ENCODE peak calls at places on chromosome 10, in six cellular contexts. One of them, this sample, is unnamed. For H3K4me1, the result is how much of the 10 kb centered on the place peaks cover.

GRCh38 chr10:8477300-8477699 is 422.8 kb downstream of the GATA3 start:
- DNase-seq in OCI-LY7: no peak
- DNase-seq in left lung: no peak
- DNase-seq in pancreas: no peak
- DNase-seq in cardiac muscle cell: no peak
- DNase-seq in PC-9: no peak
- DNase-seq in this sample: no peak

GRCh38 chr10:110857265-110858158 is 14.2 kb upstream of the PDCD4 start:
- DNase-seq in cardiac muscle cell: no peak
- DNase-seq in PC-9: peak
- DNase-seq in OCI-LY7: peak
- DNase-seq in left lung: no peak
- DNase-seq in pancreas: peak
- DNase-seq in this sample: no peak

GRCh38 chr10:934746-935406 is 3.4 kb upstream of the LARP4B start:
- DNase-seq in left lung: no peak
- DNase-seq in pancreas: no peak
- DNase-seq in cardiac muscle cell: no peak
- DNase-seq in OCI-LY7: peak
- DNase-seq in PC-9: no peak
- DNase-seq in this sample: no peak

GRCh38 chr10:13268841-13269240 is 31.0 kb downstream of the PHYH start:
- DNase-seq in left lung: no peak
- DNase-seq in pancreas: no peak
- DNase-seq in cardiac muscle cell: no peak
- DNase-seq in PC-9: no peak
- DNase-seq in OCI-LY7: peak
- DNase-seq in this sample: no peak

GRCh38 chr10:132360766-132361447 is 28.9 kb downstream of the LRRC27 start:
- DNase-seq in cardiac muscle cell: peak
- DNase-seq in left lung: peak
- DNase-seq in OCI-LY7: peak
- DNase-seq in pancreas: no peak
- DNase-seq in PC-9: no peak
- DNase-seq in this sample: no peak

GRCh38 chr10:86888585-86889381 is 68.6 kb downstream of the MMRN2 start:
- DNase-seq in OCI-LY7: peak
- DNase-seq in pancreas: no peak
- DNase-seq in cardiac muscle cell: peak
- DNase-seq in PC-9: no peak
- DNase-seq in left lung: no peak
- DNase-seq in this sample: no peak

GRCh38 chr10:52903397-52903938 is 130.9 kb upstream of the MBL2 start:
- DNase-seq in left lung: no peak
- DNase-seq in OCI-LY7: no peak
- DNase-seq in PC-9: no peak
- DNase-seq in pancreas: no peak
- DNase-seq in cardiac muscle cell: no peak
- DNase-seq in this sample: no peak

GRCh38 chr10:49632406-49633317 is 18.8 kb downstream of the CHAT start:
- DNase-seq in left lung: no peak
- DNase-seq in PC-9: peak
- DNase-seq in cardiac muscle cell: no peak
- DNase-seq in OCI-LY7: no peak
- DNase-seq in pancreas: no peak
- DNase-seq in this sample: no peak

GRCh38 chr10:17910144-17910789 is 41.5 kb upstream of the SLC39A12 start:
- DNase-seq in OCI-LY7: peak
- DNase-seq in pancreas: no peak
- DNase-seq in PC-9: no peak
- DNase-seq in cardiac muscle cell: peak
- DNase-seq in left lung: no peak
- DNase-seq in this sample: peak

GRCh38 chr10:37478381-37478780 is 353.0 kb downstream of the ANKRD30A start:
- DNase-seq in PC-9: no peak
- DNase-seq in left lung: no peak
- DNase-seq in pancreas: no peak
- DNase-seq in OCI-LY7: no peak
- DNase-seq in cardiac muscle cell: no peak
- DNase-seq in this sample: no peak

GRCh38 chr10:133158756-133159610 is 1.0 kb upstream of the KNDC1 start:
- DNase-seq in pancreas: no peak
- DNase-seq in cardiac muscle cell: peak
- DNase-seq in PC-9: no peak
- DNase-seq in left lung: peak
- DNase-seq in OCI-LY7: no peak
- DNase-seq in this sample: no peak

GRCh38 chr10:132163278-132163765 is 23.4 kb upstream of the DPYSL4 start:
- DNase-seq in cardiac muscle cell: peak
- DNase-seq in PC-9: no peak
- DNase-seq in OCI-LY7: peak
- DNase-seq in pancreas: peak
- DNase-seq in left lung: peak
- DNase-seq in this sample: peak

GRCh38 chr10:30816812-30817193 is 187.2 kb upstream of the LYZL2 start:
- DNase-seq in OCI-LY7: no peak
- DNase-seq in left lung: no peak
- DNase-seq in PC-9: no peak
- DNase-seq in pancreas: no peak
- DNase-seq in cardiac muscle cell: no peak
- DNase-seq in this sample: no peak

GRCh38 chr10:14904316-14904732 is 25.7 kb downstream of the SUV39H2 start:
- DNase-seq in cardiac muscle cell: peak
- DNase-seq in PC-9: no peak
- DNase-seq in OCI-LY7: peak
- DNase-seq in left lung: no peak
- DNase-seq in pancreas: no peak
- DNase-seq in this sample: no peak

GRCh38 chr10:1126461-1126860 is 70.3 kb downstream of the WDR37 start:
- DNase-seq in left lung: no peak
- DNase-seq in cardiac muscle cell: no peak
- DNase-seq in pancreas: no peak
- DNase-seq in OCI-LY7: no peak
- DNase-seq in PC-9: no peak
- DNase-seq in this sample: no peak

GRCh38 chr10:101602767-101603398 is 14.8 kb downstream of the DPCD start:
- DNase-seq in PC-9: peak
- DNase-seq in pancreas: peak
- DNase-seq in OCI-LY7: peak
- DNase-seq in cardiac muscle cell: peak
- DNase-seq in left lung: peak
- DNase-seq in this sample: peak

GRCh38 chr10:114487815-114488536 is 83.7 kb upstream of the AFAP1L2 start:
- DNase-seq in cardiac muscle cell: no peak
- DNase-seq in OCI-LY7: no peak
- DNase-seq in PC-9: no peak
- DNase-seq in pancreas: no peak
- DNase-seq in left lung: no peak
- DNase-seq in this sample: no peak

GRCh38 chr10:21292763-21293517 is 232.5 kb downstream of the SKIDA1 start:
- DNase-seq in OCI-LY7: no peak
- DNase-seq in PC-9: peak
- DNase-seq in left lung: no peak
- DNase-seq in cardiac muscle cell: peak
- DNase-seq in pancreas: no peak
- DNase-seq in this sample: peak

GRCh38 chr10:14084875-14085274 is 245.8 kb downstream of the FRMD4A start:
- DNase-seq in pancreas: no peak
- DNase-seq in OCI-LY7: no peak
- DNase-seq in PC-9: peak
- DNase-seq in cardiac muscle cell: no peak
- DNase-seq in left lung: no peak
- DNase-seq in this sample: no peak

GRCh38 chr10:72334196-72334831 is 20.4 kb downstream of the DNAJB12 start:
- DNase-seq in left lung: no peak
- DNase-seq in pancreas: peak
- DNase-seq in cardiac muscle cell: peak
- DNase-seq in OCI-LY7: no peak
- DNase-seq in PC-9: no peak
- DNase-seq in this sample: no peak

GRCh38 chr10:72335394-72336258 is 19.1 kb downstream of the DNAJB12 start:
- DNase-seq in cardiac muscle cell: no peak
- DNase-seq in left lung: peak
- DNase-seq in pancreas: peak
- DNase-seq in OCI-LY7: peak
- DNase-seq in PC-9: no peak
- DNase-seq in this sample: peak

GRCh38 chr10:72336259-72337038 is 18.3 kb downstream of the DNAJB12 start:
- DNase-seq in left lung: no peak
- DNase-seq in cardiac muscle cell: no peak
- DNase-seq in PC-9: no peak
- DNase-seq in OCI-LY7: no peak
- DNase-seq in pancreas: peak
- DNase-seq in this sample: no peak

GRCh38 chr10:72333111-72334012 is 21.4 kb downstream of the DNAJB12 start:
- DNase-seq in OCI-LY7: no peak
- DNase-seq in cardiac muscle cell: no peak
- DNase-seq in PC-9: no peak
- DNase-seq in pancreas: peak
- DNase-seq in left lung: no peak
- DNase-seq in this sample: no peak

GRCh38 chr10:72334832-72335393 is 19.8 kb downstream of the DNAJB12 start:
- DNase-seq in PC-9: no peak
- DNase-seq in pancreas: peak
- DNase-seq in OCI-LY7: peak
- DNase-seq in left lung: peak
- DNase-seq in cardiac muscle cell: no peak
- DNase-seq in this sample: peak
- H3K4me1 ChIP-seq in PC-9: under half
- H3K4me1 ChIP-seq in pancreas: half or more
- H3K4me1 ChIP-seq in OCI-LY7: half or more
- H3K4me1 ChIP-seq in left lung: half or more
- H3K4me1 ChIP-seq in cardiac muscle cell: under half
- H3K4me1 ChIP-seq in this sample: half or more

DNA sequence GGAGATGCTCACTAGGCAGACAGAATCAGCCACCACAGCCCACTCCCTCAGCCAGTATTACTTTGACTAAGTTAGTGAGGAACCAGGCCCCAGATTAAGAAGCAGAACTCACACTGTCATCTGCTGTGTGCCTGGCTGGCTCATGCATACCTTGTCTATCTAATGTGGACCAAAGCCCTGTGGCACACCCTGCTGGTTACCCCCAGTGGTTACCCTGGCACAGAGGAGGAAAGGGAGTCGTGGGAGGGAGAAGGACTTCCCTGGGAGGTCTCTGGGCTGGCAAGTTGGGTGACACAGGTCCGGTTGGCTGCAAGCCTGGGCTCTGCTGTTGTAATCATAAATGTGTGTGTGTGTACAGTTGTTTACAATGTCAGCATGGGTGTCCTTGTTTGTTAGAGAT is 7.5 kb upstream of the SH2D4B start:
- DNase-seq in left lung: no peak
- DNase-seq in PC-9: peak
- DNase-seq in OCI-LY7: peak
- DNase-seq in pancreas: no peak
- DNase-seq in cardiac muscle cell: no peak
- DNase-seq in this sample: no peak
- TF ChIP-seq CTCF in left lung: peak
- TF ChIP-seq CTCF in PC-9: peak
- TF ChIP-seq CTCF in OCI-LY7: peak
- TF ChIP-seq CTCF in pancreas: no peak
- TF ChIP-seq CTCF in cardiac muscle cell: peak
- TF ChIP-seq CTCF in this sample: peak

DNA sequence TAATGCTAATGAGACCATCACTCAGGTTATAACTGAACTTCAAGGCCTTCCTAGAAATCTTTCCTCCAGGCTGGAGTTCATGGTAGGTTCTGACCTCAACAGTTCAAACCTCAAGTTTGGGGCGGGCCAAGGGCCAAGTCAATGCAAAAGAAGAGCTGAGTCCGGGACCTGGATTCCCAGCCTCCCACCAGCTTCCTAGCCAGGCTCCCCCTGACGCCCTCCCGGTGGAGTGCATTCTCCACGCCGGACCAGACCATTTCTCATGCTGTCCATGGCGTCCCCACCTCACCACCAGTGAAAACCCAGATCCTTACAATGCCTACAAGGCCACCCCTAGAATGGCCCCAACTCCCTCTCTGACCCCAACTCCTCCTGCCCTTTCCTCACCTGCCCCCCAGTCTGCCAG is 834 bp upstream of the PDLIM1 start:
- DNase-seq in PC-9: no peak
- DNase-seq in cardiac muscle cell: no peak
- DNase-seq in pancreas: peak
- DNase-seq in OCI-LY7: no peak
- DNase-seq in left lung: no peak
- DNase-seq in this sample: no peak
- H3K4me1 ChIP-seq in PC-9: under half
- H3K4me1 ChIP-seq in cardiac muscle cell: under half
- H3K4me1 ChIP-seq in pancreas: under half
- H3K4me1 ChIP-seq in OCI-LY7: half or more
- H3K4me1 ChIP-seq in left lung: half or more
- H3K4me1 ChIP-seq in this sample: under half

GRCh38 chr10:95467162-95467599 is 94.0 kb downstream of the SORBS1 start:
- DNase-seq in PC-9: no peak
- DNase-seq in OCI-LY7: no peak
- DNase-seq in pancreas: peak
- DNase-seq in cardiac muscle cell: peak
- DNase-seq in left lung: no peak
- DNase-seq in this sample: peak
- TF ChIP-seq CTCF in PC-9: no peak
- TF ChIP-seq CTCF in OCI-LY7: no peak
- TF ChIP-seq CTCF in pancreas: no peak
- TF ChIP-seq CTCF in cardiac muscle cell: peak
- TF ChIP-seq CTCF in left lung: no peak
- TF ChIP-seq CTCF in this sample: peak

GRCh38 chr10:6980353-6980752 is 400.3 kb upstream of the PRKCQ start:
- DNase-seq in OCI-LY7: peak
- DNase-seq in pancreas: no peak
- DNase-seq in PC-9: no peak
- DNase-seq in cardiac muscle cell: peak
- DNase-seq in left lung: no peak
- DNase-seq in this sample: no peak
- H3K4me1 ChIP-seq in OCI-LY7: under half
- H3K4me1 ChIP-seq in pancreas: under half
- H3K4me1 ChIP-seq in PC-9: under half
- H3K4me1 ChIP-seq in cardiac muscle cell: under half
- H3K4me1 ChIP-seq in left lung: under half
- H3K4me1 ChIP-seq in this sample: under half

GRCh38 chr10:63129888-63130287 is 3.2 kb upstream of the NRBF2 start:
- DNase-seq in left lung: no peak
- DNase-seq in OCI-LY7: no peak
- DNase-seq in pancreas: no peak
- DNase-seq in PC-9: no peak
- DNase-seq in cardiac muscle cell: no peak
- DNase-seq in this sample: no peak

GRCh38 chr10:63133787-63134557 is 844 bp downstream of the NRBF2 start:
- DNase-seq in left lung: no peak
- DNase-seq in PC-9: peak
- DNase-seq in cardiac muscle cell: no peak
- DNase-seq in pancreas: no peak
- DNase-seq in OCI-LY7: peak
- DNase-seq in this sample: no peak

GRCh38 chr10:63128443-63128842 is 4.7 kb upstream of the NRBF2 start:
- DNase-seq in left lung: no peak
- DNase-seq in cardiac muscle cell: no peak
- DNase-seq in OCI-LY7: no peak
- DNase-seq in pancreas: no peak
- DNase-seq in PC-9: no peak
- DNase-seq in this sample: no peak

GRCh38 chr10:63133056-63133786 is at the start of gene NRBF2:
- DNase-seq in pancreas: peak
- DNase-seq in PC-9: peak
- DNase-seq in left lung: peak
- DNase-seq in OCI-LY7: peak
- DNase-seq in cardiac muscle cell: peak
- DNase-seq in this sample: peak

GRCh38 chr10:63132651-63133055 is 475 bp upstream of the NRBF2 start:
- DNase-seq in PC-9: no peak
- DNase-seq in OCI-LY7: no peak
- DNase-seq in cardiac muscle cell: no peak
- DNase-seq in left lung: no peak
- DNase-seq in pancreas: no peak
- DNase-seq in this sample: no peak
- TF ChIP-seq CTCF in PC-9: no peak
- TF ChIP-seq CTCF in OCI-LY7: peak
- TF ChIP-seq CTCF in cardiac muscle cell: no peak
- TF ChIP-seq CTCF in left lung: no peak
- TF ChIP-seq CTCF in pancreas: no peak
- TF ChIP-seq CTCF in this sample: no peak